ENCODE peak calls at places on chromosomes 7 and 10, in seven cellular contexts. Q is NT2/D1, O is hepatocyte, I is transverse colon, N is heart left ventricle, H is pancreas, C is Panc1. M is an unnamed sample. For H3K27me3, the result is how much of the 10 kb centered on the place peaks cover.

GRCh38 chr7:44565795-44566559 is 7.7 kb downstream of the DDX56 start:
- DNase-seq in Q (no peak), O (no peak), I (no peak), N (no peak), H (no peak), C (no peak), M (no peak)

GRCh38 chr7:18384491-18385143 is 110.9 kb upstream of the HDAC9 start:
- DNase-seq in Q (peak), O (no peak), I (no peak), N (no peak), H (no peak), C (no peak), M (no peak)

GRCh38 chr7:88399036-88399435 is 92.3 kb upstream of the STEAP4 start:
- DNase-seq in Q (peak), O (no peak), I (no peak), N (no peak), H (no peak), C (no peak), M (no peak)

GRCh38 chr7:121610243-121610642 is 214.1 kb upstream of the FAM3C start:
- DNase-seq in Q (no peak), O (no peak), I (no peak), N (no peak), H (no peak), C (no peak), M (no peak)

GRCh38 chr10:11035318-11035920 is 17.7 kb downstream of the CELF2 start:
- DNase-seq in Q (peak), O (peak), I (peak), N (peak), H (no peak), C (peak), M (peak)

GRCh38 chr7:39271386-39271785 is 293.7 kb downstream of the POU6F2 start:
- DNase-seq in Q (no peak), O (peak), I (peak), N (peak), H (peak), C (no peak), M (peak)

GRCh38 chr7:16801111-16801542 is 3.7 kb downstream of the AGR2 start:
- DNase-seq in Q (peak), O (peak), I (no peak), N (no peak), H (no peak), C (no peak), M (peak)

GRCh38 chr10:26759008-26759407 is 61.5 kb downstream of the PDSS1 start:
- DNase-seq in Q (no peak), O (no peak), I (no peak), N (no peak), H (no peak), C (no peak), M (no peak)

GRCh38 chr10:132865851-132866600 is 76.3 kb downstream of the CFAP46 start:
- DNase-seq in Q (no peak), O (no peak), I (peak), N (no peak), H (peak), C (no peak), M (no peak)

GRCh38 chr10:121216721-121217181 is 365.6 kb downstream of the WDR11 start:
- DNase-seq in Q (no peak), O (no peak), I (no peak), N (no peak), H (no peak), C (no peak), M (no peak)

GRCh38 chr7:56287429-56288138 is 171.4 kb upstream of the NUPR2 start:
- DNase-seq in Q (peak), O (no peak), I (no peak), N (peak), H (peak), C (no peak), M (no peak)

GRCh38 chr7:18361756-18362155 is 133.8 kb upstream of the HDAC9 start:
- DNase-seq in Q (peak), O (peak), I (peak), N (no peak), H (no peak), C (no peak), M (peak)

GRCh38 chr7:79182283-79182682 is 271.2 kb downstream of the MAGI2 start:
- DNase-seq in Q (no peak), O (no peak), I (no peak), N (no peak), H (no peak), C (no peak), M (no peak)

GRCh38 chr7:7970620-7971307 is 2.2 kb downstream of the GLCCI1 start:
- DNase-seq in Q (no peak), O (no peak), I (no peak), N (no peak), H (no peak), C (no peak), M (no peak)

GRCh38 chr10:67837519-67838314 is at the start of gene DNAJC12:
- DNase-seq in Q (no peak), O (peak), I (no peak), N (no peak), H (peak), C (no peak), M (peak)

GRCh38 chr7:116395125-116395791 is 104.3 kb upstream of the CAV2 start:
- DNase-seq in Q (no peak), O (peak), I (no peak), N (peak), H (no peak), C (peak), M (peak)

GRCh38 chr10:100969175-100970075 is at the start of gene SEMA4G:
- DNase-seq in Q (peak), O (peak), I (peak), N (no peak), H (no peak), C (peak), M (peak)

GRCh38 chr7:41224063-41224763 is 478.7 kb downstream of the INHBA start:
- DNase-seq in Q (no peak), O (peak), I (no peak), N (no peak), H (no peak), C (no peak), M (peak)

GRCh38 chr10:121216295-121216694 is 365.1 kb downstream of the WDR11 start:
- DNase-seq in Q (no peak), O (no peak), I (no peak), N (no peak), H (no peak), C (no peak), M (no peak)

GRCh38 chr7:94696981-94697670 is 41.2 kb upstream of the SGCE start:
- DNase-seq in Q (no peak), O (peak), I (peak), N (peak), H (peak), C (peak), M (no peak)

GRCh38 chr10:125158528-125159485 is 1.6 kb downstream of the CTBP2 start:
- DNase-seq in Q (no peak), O (peak), I (peak), N (peak), H (no peak), C (no peak), M (peak)

GRCh38 chr7:36064676-36065075 is 88.4 kb upstream of the EEPD1 start:
- DNase-seq in Q (no peak), O (no peak), I (no peak), N (no peak), H (no peak), C (no peak), M (no peak)

GRCh38 chr10:111522551-111522950 is 445.7 kb downstream of the ADRA2A start:
- DNase-seq in Q (no peak), O (no peak), I (no peak), N (no peak), H (no peak), C (no peak), M (no peak)

GRCh38 chr10:22475857-22476600 is 130.7 kb downstream of the SPAG6 start:
- DNase-seq in Q (no peak), O (peak), I (peak), N (no peak), H (no peak), C (no peak), M (no peak)

GRCh38 chr10:124732931-124733536 is 11.1 kb downstream of the FAM53B start:
- DNase-seq in Q (no peak), O (peak), I (peak), N (peak), H (no peak), C (no peak), M (peak)

GRCh38 chr7:97471491-97471890 is 260.4 kb upstream of the TAC1 start:
- DNase-seq in Q (no peak), O (no peak), I (no peak), N (no peak), H (no peak), C (no peak), M (no peak)
- H3K27me3 ChIP-seq in Q (under half), O (under half), I (under half), N (under half), H (under half), C (under half), M (under half)

DNA sequence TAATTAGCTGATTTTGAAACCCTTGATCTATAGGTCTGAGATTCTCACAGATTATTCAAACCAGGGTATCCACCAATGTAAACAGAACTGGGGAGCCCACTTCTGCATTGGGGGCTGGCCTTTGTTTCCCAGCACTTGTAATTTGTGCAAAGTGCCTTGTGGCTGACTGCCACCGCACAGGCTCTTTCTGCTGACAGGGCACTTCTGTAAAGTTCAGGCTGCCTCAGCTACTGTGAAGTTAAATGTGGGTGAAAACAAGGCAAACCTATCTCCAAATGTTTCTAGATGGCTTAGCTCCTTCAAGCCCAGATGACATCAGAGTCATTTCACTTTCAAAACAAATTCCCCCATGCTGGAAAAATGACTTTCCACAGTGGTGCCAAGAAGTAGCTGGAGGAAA is 54.7 kb downstream of the GRID1 start:
- DNase-seq in Q (no peak), O (no peak), I (no peak), N (no peak), H (no peak), C (no peak), M (no peak)
- H3K27me3 ChIP-seq in Q (under half), O (under half), I (under half), N (under half), H (under half), C (under half), M (under half)

GRCh38 chr7:23477962-23478866 is 7.9 kb upstream of the IGF2BP3 start:
- DNase-seq in Q (no peak), O (no peak), I (no peak), N (no peak), H (no peak), C (no peak), M (no peak)
- H3K27me3 ChIP-seq in Q (under half), O (under half), I (half or more), N (half or more), H (under half), C (under half), M (under half)

DNA sequence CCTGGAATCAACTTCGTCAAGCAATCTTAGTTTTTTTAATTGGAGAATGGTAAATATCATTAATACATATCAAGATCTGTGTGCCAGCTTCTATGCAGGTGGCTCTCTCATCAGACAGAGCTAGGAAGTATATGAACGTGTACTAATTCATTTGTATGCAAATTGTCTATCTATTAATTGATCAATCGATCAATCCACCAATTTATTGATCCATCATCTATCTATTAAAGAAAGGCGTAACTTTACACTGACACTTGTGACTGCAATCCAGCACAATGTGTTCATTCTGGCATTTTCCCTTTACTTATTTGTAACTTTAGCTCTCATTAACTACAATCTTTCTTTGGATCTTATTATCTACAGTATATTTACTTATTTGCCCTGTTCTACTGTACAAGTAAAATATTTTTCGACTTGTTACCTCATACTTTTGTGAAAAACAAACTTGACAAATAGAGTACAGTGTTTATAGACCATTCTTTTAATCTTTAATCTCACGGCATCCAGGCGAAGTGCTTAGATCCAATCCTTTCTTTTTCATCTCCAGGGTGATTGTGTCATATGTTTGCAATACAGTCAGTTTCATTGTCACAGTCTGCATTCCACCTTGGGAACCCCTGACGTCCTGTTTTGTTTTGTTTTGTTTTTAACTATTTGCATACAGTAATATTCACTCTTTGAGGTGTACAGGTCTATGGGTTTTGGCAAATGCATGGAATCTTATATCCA is 22.0 kb upstream of the GHRHR start:
- DNase-seq in Q (no peak), O (no peak), I (no peak), N (no peak), H (no peak), C (no peak), M (no peak)
- H3K27me3 ChIP-seq in Q (under half), O (under half), I (under half), N (under half), H (under half), C (under half), M (under half)

GRCh38 chr7:91397612-91398011 is 133.4 kb downstream of the FZD1 start:
- DNase-seq in Q (no peak), O (no peak), I (no peak), N (no peak), H (no peak), C (no peak), M (no peak)

GRCh38 chr7:91397099-91397498 is 132.9 kb downstream of the FZD1 start:
- DNase-seq in Q (no peak), O (no peak), I (no peak), N (no peak), H (no peak), C (no peak), M (no peak)

GRCh38 chr7:91398341-91398740 is 134.1 kb downstream of the FZD1 start:
- DNase-seq in Q (no peak), O (no peak), I (no peak), N (no peak), H (no peak), C (no peak), M (no peak)
- H3K27me3 ChIP-seq in Q (under half), O (under half), I (under half), N (under half), H (under half), C (under half), M (under half)

GRCh38 chr10:31319602-31320178 is 674 bp downstream of the ZEB1 start:
- DNase-seq in Q (no peak), O (peak), I (no peak), N (peak), H (no peak), C (no peak), M (peak)

GRCh38 chr10:31320179-31320597 is 1.2 kb downstream of the ZEB1 start:
- DNase-seq in Q (no peak), O (peak), I (peak), N (peak), H (peak), C (no peak), M (peak)

GRCh38 chr10:31320598-31321211 is 1.7 kb downstream of the ZEB1 start:
- DNase-seq in Q (no peak), O (peak), I (peak), N (peak), H (peak), C (no peak), M (peak)

GRCh38 chr10:31322647-31323046 is 3.6 kb downstream of the ZEB1 start:
- DNase-seq in Q (no peak), O (no peak), I (no peak), N (no peak), H (no peak), C (no peak), M (no peak)

GRCh38 chr10:31321396-31321941 is 2.5 kb downstream of the ZEB1 start:
- DNase-seq in Q (no peak), O (no peak), I (peak), N (no peak), H (no peak), C (no peak), M (peak)
- H3K27me3 ChIP-seq in Q (under half), O (under half), I (under half), N (under half), H (under half), C (under half), M (under half)

DNA sequence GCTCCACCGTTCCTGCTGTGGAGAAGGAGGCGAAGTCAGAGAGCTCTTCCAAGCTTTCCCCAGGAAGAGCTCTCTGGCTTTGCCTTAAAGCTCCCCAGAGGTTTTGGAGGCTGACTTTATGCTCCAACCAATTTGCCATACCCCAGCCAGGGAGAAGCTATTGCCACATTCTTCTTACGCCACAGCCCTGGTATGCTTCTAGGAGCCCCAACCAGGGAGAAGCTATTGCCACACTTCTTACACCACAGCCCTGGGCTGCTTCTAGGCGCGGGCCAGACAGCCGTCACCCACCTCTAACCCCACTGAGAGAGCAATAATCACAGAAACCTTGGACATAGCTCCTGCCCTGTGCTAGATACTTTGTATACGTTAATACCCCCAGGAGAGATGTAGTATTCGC is 951 bp downstream of the ELOVL3 start:
- DNase-seq in Q (no peak), O (no peak), I (no peak), N (no peak), H (no peak), C (no peak), M (no peak)
- H3K27me3 ChIP-seq in Q (half or more), O (under half), I (half or more), N (under half), H (under half), C (under half), M (half or more)

DNA sequence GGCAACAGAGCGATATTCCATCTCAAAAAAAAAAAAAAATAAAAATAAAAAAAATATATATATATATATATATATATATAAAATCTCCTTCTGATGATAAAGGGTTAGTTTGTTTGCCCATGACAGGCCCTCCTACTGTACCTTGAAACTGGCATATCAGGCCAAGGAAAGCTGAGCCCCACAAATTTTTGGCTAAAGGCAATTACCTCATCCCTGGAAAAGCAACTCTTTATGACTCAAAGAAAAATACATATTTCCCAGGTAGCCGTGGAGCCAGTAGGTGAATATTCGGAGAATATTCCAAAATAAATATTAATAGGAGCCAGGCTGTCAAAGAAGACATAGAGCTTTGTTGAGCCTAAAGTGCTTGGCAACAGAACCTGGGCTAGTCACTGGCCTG is 245.1 kb downstream of the GALNT17 start:
- DNase-seq in Q (no peak), O (no peak), I (no peak), N (no peak), H (no peak), C (no peak), M (no peak)
- H3K27me3 ChIP-seq in Q (under half), O (under half), I (under half), N (under half), H (under half), C (under half), M (under half)

GRCh38 chr10:129800-130199 is 5.5 kb upstream of the ZMYND11 start:
- DNase-seq in Q (no peak), O (no peak), I (no peak), N (no peak), H (no peak), C (no peak), M (no peak)
- H3K27me3 ChIP-seq in Q (under half), O (under half), I (under half), N (under half), H (under half), C (under half), M (under half)

GRCh38 chr10:86759073-86759672 is 2.8 kb downstream of the BMPR1A start:
- DNase-seq in Q (no peak), O (no peak), I (no peak), N (no peak), H (no peak), C (no peak), M (no peak)
- H3K27me3 ChIP-seq in Q (under half), O (under half), I (under half), N (under half), H (under half), C (under half), M (under half)

M was measured in cardiac muscle cell.